ENCODE peak calls at places on chromosomes 3 and 15, in four cellular contexts. One of them, this sample, is unnamed.

GRCh38 chr3:54443572-54444161 is 321.3 kb downstream of the CACNA2D3 start:
- DNase-seq in gastrocnemius medialis: peak; percentile 9
- DNase-seq in endothelial cell of umbilical vein: no peak
- DNase-seq in WERI-Rb-1: no peak
- DNase-seq in this sample: no peak

GRCh38 chr3:123089611-123090301 is 22.9 kb downstream of the PDIA5 start:
- DNase-seq in gastrocnemius medialis: peak; percentile 14
- DNase-seq in endothelial cell of umbilical vein: no peak
- DNase-seq in WERI-Rb-1: no peak
- DNase-seq in this sample: no peak

GRCh38 chr3:55477306-55478010 is 9.6 kb downstream of the WNT5A start:
- DNase-seq in gastrocnemius medialis: no peak
- DNase-seq in endothelial cell of umbilical vein: no peak
- DNase-seq in WERI-Rb-1: no peak
- DNase-seq in this sample: no peak

GRCh38 chr3:10495003-10495402 is 10.4 kb downstream of the ATP2B2 start:
- DNase-seq in gastrocnemius medialis: no peak
- DNase-seq in endothelial cell of umbilical vein: peak; percentile 20
- DNase-seq in WERI-Rb-1: peak; percentile 23
- DNase-seq in this sample: peak; percentile 63

GRCh38 chr3:44885618-44886017 is 11.2 kb downstream of the TGM4 start:
- DNase-seq in gastrocnemius medialis: no peak
- DNase-seq in endothelial cell of umbilical vein: peak; percentile 95
- DNase-seq in WERI-Rb-1: no peak
- DNase-seq in this sample: peak; percentile 99

GRCh38 chr15:78000089-78000926 is 77.2 kb downstream of the TBC1D2B start:
- DNase-seq in gastrocnemius medialis: peak; percentile 60
- DNase-seq in endothelial cell of umbilical vein: peak; percentile 79
- DNase-seq in WERI-Rb-1: peak; percentile 85
- DNase-seq in this sample: peak; percentile 56

GRCh38 chr3:155064920-155065319 is 15.2 kb upstream of the MME start:
- DNase-seq in gastrocnemius medialis: no peak
- DNase-seq in endothelial cell of umbilical vein: no peak
- DNase-seq in WERI-Rb-1: no peak
- DNase-seq in this sample: no peak

GRCh38 chr3:182357928-182358327 is 435.4 kb upstream of the ATP11B start:
- DNase-seq in gastrocnemius medialis: no peak
- DNase-seq in endothelial cell of umbilical vein: no peak
- DNase-seq in WERI-Rb-1: no peak
- DNase-seq in this sample: peak; percentile 13

GRCh38 chr3:96478496-96478895 is 335.9 kb upstream of the EPHA6 start:
- DNase-seq in gastrocnemius medialis: no peak
- DNase-seq in endothelial cell of umbilical vein: no peak
- DNase-seq in WERI-Rb-1: no peak
- DNase-seq in this sample: peak; percentile 76

GRCh38 chr3:55406666-55407425 is 80.3 kb downstream of the WNT5A start:
- DNase-seq in gastrocnemius medialis: no peak
- DNase-seq in endothelial cell of umbilical vein: no peak
- DNase-seq in WERI-Rb-1: no peak
- DNase-seq in this sample: peak; percentile 75

GRCh38 chr3:34070831-34071230 is 272.4 kb downstream of the PDCD6IP start:
- DNase-seq in gastrocnemius medialis: no peak
- DNase-seq in endothelial cell of umbilical vein: no peak
- DNase-seq in WERI-Rb-1: no peak
- DNase-seq in this sample: no peak

GRCh38 chr3:191873741-191874140 is 412.8 kb downstream of the PYDC2 start:
- DNase-seq in gastrocnemius medialis: no peak
- DNase-seq in endothelial cell of umbilical vein: no peak
- DNase-seq in WERI-Rb-1: no peak
- DNase-seq in this sample: no peak

GRCh38 chr3:108153451-108153981 is 62.7 kb upstream of the CD47 start:
- DNase-seq in gastrocnemius medialis: no peak
- DNase-seq in endothelial cell of umbilical vein: peak; percentile 43
- DNase-seq in WERI-Rb-1: peak; percentile 74
- DNase-seq in this sample: peak; percentile 71

GRCh38 chr15:75565062-75565970 is 13.8 kb downstream of the PTPN9 start:
- DNase-seq in gastrocnemius medialis: no peak
- DNase-seq in endothelial cell of umbilical vein: no peak
- DNase-seq in WERI-Rb-1: no peak
- DNase-seq in this sample: no peak

GRCh38 chr15:25176991-25177954 is 222.5 kb downstream of the SNRPN start:
- DNase-seq in gastrocnemius medialis: no peak
- DNase-seq in endothelial cell of umbilical vein: no peak
- DNase-seq in WERI-Rb-1: peak; percentile 1
- DNase-seq in this sample: no peak

GRCh38 chr15:27017168-27017809 is 46.3 kb downstream of the GABRG3 start:
- DNase-seq in gastrocnemius medialis: no peak
- DNase-seq in endothelial cell of umbilical vein: peak; percentile 6
- DNase-seq in WERI-Rb-1: peak; percentile 83
- DNase-seq in this sample: peak; percentile 70

GRCh38 chr3:102474207-102474606 is 39.4 kb downstream of the ZPLD1 start:
- DNase-seq in gastrocnemius medialis: no peak
- DNase-seq in endothelial cell of umbilical vein: no peak
- DNase-seq in WERI-Rb-1: no peak
- DNase-seq in this sample: no peak

GRCh38 chr3:102466001-102466400 is 31.2 kb downstream of the ZPLD1 start:
- DNase-seq in gastrocnemius medialis: no peak
- DNase-seq in endothelial cell of umbilical vein: no peak
- DNase-seq in WERI-Rb-1: no peak
- DNase-seq in this sample: peak; percentile 51

GRCh38 chr3:102473648-102474047 is 38.8 kb downstream of the ZPLD1 start:
- DNase-seq in gastrocnemius medialis: no peak
- DNase-seq in endothelial cell of umbilical vein: no peak
- DNase-seq in WERI-Rb-1: no peak
- DNase-seq in this sample: no peak

GRCh38 chr3:102471491-102471890 is 36.7 kb downstream of the ZPLD1 start:
- DNase-seq in gastrocnemius medialis: no peak
- DNase-seq in endothelial cell of umbilical vein: no peak
- DNase-seq in WERI-Rb-1: no peak
- DNase-seq in this sample: no peak

GRCh38 chr3:102471001-102471400 is 36.2 kb downstream of the ZPLD1 start:
- DNase-seq in gastrocnemius medialis: no peak
- DNase-seq in endothelial cell of umbilical vein: no peak
- DNase-seq in WERI-Rb-1: peak; percentile 64
- DNase-seq in this sample: peak; percentile 23
- TF ChIP-seq CTCF in gastrocnemius medialis: no peak
- TF ChIP-seq CTCF in endothelial cell of umbilical vein: no peak
- TF ChIP-seq CTCF in WERI-Rb-1: peak; percentile 54
- TF ChIP-seq CTCF in this sample: peak; percentile 50

DNA sequence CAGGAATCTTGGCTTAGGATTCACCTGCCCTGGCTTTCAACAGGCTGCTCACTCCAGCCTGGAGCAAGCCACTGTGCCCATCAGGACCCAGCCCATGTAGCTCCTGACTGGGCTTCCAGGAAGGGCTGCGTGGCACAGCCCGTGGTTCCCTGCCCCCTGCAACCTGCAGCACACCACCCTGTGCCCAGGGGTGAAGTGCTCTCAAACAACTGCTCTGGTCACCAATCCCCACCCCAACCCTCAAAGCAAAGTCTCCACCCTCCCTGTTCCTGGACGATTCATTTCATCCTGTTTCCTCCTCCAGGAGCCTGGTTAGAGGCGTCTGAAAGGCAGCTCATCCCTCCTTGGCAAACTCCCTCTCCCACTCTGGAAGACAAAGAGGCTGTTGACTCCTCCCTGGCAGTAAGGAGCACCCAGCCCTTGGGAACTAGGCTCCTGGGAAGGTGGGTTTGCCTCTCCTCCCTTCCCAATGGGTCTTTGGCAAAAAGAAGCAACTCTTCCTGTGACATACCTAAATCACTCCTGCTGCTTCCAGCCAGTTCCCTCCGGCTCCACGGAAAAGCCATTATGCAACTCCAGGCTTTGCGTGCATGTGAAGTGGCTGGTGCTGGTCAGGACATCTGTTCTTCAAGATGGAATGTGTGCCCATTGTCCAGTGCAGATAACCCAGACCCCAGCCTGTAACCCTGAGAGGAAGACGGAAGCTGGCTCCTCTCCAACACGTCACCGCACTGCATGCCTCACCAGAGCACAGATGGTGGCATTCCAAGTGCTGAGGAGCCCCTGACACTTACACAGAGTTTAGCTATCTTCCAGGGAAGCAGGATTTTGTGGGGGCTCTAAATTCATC is 29.1 kb upstream of the VIPR1 start:
- DNase-seq in gastrocnemius medialis: no peak
- DNase-seq in endothelial cell of umbilical vein: peak; percentile 92
- DNase-seq in WERI-Rb-1: no peak
- DNase-seq in this sample: no peak
- TF ChIP-seq CTCF in gastrocnemius medialis: no peak
- TF ChIP-seq CTCF in endothelial cell of umbilical vein: no peak
- TF ChIP-seq CTCF in WERI-Rb-1: no peak
- TF ChIP-seq CTCF in this sample: no peak

DNA sequence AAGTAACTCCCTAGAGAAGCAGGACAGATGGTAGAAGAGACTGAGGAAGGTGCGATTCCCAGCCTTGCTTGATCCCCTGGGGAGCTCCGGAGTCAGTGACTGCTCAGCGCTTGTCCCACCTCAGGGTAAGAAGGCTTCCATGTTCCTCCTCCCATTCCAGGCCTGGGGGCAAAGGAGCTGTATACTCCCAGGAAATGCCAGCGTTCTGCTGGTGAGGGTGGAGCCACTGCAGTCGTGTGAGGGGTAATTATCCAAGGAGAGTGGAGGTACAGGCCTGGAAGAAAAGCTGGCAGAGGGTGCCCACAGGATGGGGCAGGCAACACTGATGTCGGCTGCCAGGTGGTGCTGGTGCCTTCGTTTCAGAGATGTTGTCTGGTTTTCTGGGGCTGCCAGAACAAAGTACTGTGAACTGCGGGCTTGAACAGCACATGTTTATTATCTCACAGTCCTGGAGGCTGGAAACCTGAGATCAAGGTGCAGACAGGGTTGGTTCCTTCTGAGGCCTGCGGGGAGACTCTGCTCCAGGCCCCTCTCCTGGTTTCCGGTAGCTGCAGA is 12.1 kb upstream of the APBA2 start:
- DNase-seq in gastrocnemius medialis: no peak
- DNase-seq in endothelial cell of umbilical vein: no peak
- DNase-seq in WERI-Rb-1: no peak
- DNase-seq in this sample: no peak
- TF ChIP-seq CTCF in gastrocnemius medialis: no peak
- TF ChIP-seq CTCF in endothelial cell of umbilical vein: no peak
- TF ChIP-seq CTCF in WERI-Rb-1: no peak
- TF ChIP-seq CTCF in this sample: no peak

GRCh38 chr15:88299502-88299901 is 43.0 kb upstream of the NTRK3 start:
- DNase-seq in gastrocnemius medialis: no peak
- DNase-seq in endothelial cell of umbilical vein: no peak
- DNase-seq in WERI-Rb-1: peak; percentile 92
- DNase-seq in this sample: no peak
- TF ChIP-seq CTCF in gastrocnemius medialis: no peak
- TF ChIP-seq CTCF in endothelial cell of umbilical vein: no peak
- TF ChIP-seq CTCF in WERI-Rb-1: no peak
- TF ChIP-seq CTCF in this sample: no peak

GRCh38 chr15:69482686-69483256 is 30.2 kb downstream of the RPLP1 start:
- DNase-seq in gastrocnemius medialis: no peak
- DNase-seq in endothelial cell of umbilical vein: no peak
- DNase-seq in WERI-Rb-1: no peak
- DNase-seq in this sample: peak; percentile 54

GRCh38 chr15:69484837-69485236 is 32.2 kb downstream of the RPLP1 start:
- DNase-seq in gastrocnemius medialis: peak; percentile 29
- DNase-seq in endothelial cell of umbilical vein: no peak
- DNase-seq in WERI-Rb-1: no peak
- DNase-seq in this sample: peak; percentile 41

GRCh38 chr15:69479971-69480370 is 27.4 kb downstream of the RPLP1 start:
- DNase-seq in gastrocnemius medialis: no peak
- DNase-seq in endothelial cell of umbilical vein: no peak
- DNase-seq in WERI-Rb-1: no peak
- DNase-seq in this sample: no peak

GRCh38 chr15:69478259-69478687 is 25.7 kb downstream of the RPLP1 start:
- DNase-seq in gastrocnemius medialis: no peak
- DNase-seq in endothelial cell of umbilical vein: peak; percentile 48
- DNase-seq in WERI-Rb-1: peak; percentile 76
- DNase-seq in this sample: peak; percentile 69

GRCh38 chr15:69480932-69481331 is 28.3 kb downstream of the RPLP1 start:
- DNase-seq in gastrocnemius medialis: no peak
- DNase-seq in endothelial cell of umbilical vein: no peak
- DNase-seq in WERI-Rb-1: no peak
- DNase-seq in this sample: peak; percentile 33
- TF ChIP-seq CTCF in gastrocnemius medialis: no peak
- TF ChIP-seq CTCF in endothelial cell of umbilical vein: no peak
- TF ChIP-seq CTCF in WERI-Rb-1: no peak
- TF ChIP-seq CTCF in this sample: no peak

GRCh38 chr15:64193971-64194370 is 31.1 kb upstream of the PPIB start:
- DNase-seq in gastrocnemius medialis: no peak
- DNase-seq in endothelial cell of umbilical vein: no peak
- DNase-seq in WERI-Rb-1: peak; percentile 72
- DNase-seq in this sample: no peak
- TF ChIP-seq CTCF in gastrocnemius medialis: no peak
- TF ChIP-seq CTCF in endothelial cell of umbilical vein: no peak
- TF ChIP-seq CTCF in WERI-Rb-1: peak; percentile 70
- TF ChIP-seq CTCF in this sample: no peak